ENCODE peak calls at places on chromosomes 13 and 19, in seven cellular contexts. I is neuronal stem cell, J is IMR-90, P is mesendoderm, Q is H9, F is trophoblast cell, E is H1. H is an unnamed sample.

GRCh38 chr13:73429691-73430090 is 370.9 kb downstream of the KLF5 start:
- DNase-seq in Q (no peak), P (peak; percentile 50), I (no peak), J (peak; percentile 33), E (no peak), F (peak; percentile 75), H (peak; percentile 22)

GRCh38 chr19:50214699-50215543 is 11.5 kb downstream of the MYH14 start:
- DNase-seq in J (no peak), F (no peak), P (peak; percentile 37), Q (no peak), E (peak; percentile 53), I (no peak), H (no peak)

GRCh38 chr19:1837625-1838105 is 10.6 kb downstream of the REXO1 start:
- DNase-seq in P (peak; percentile 58), Q (peak; percentile 76), E (peak; percentile 98), J (no peak), I (no peak), F (peak; percentile 79), H (no peak)

GRCh38 chr19:35903550-35904179 is 1.3 kb downstream of the HCST start:
- DNase-seq in P (peak; percentile 93), I (no peak), Q (peak; percentile 91), J (peak; percentile 73), F (peak; percentile 97), E (peak; percentile 78), H (peak; percentile 83)

GRCh38 chr13:33207616-33207964 is 78.0 kb downstream of the STARD13 start:
- DNase-seq in P (no peak), F (peak; percentile 35), I (no peak), J (peak; percentile 98), Q (no peak), E (no peak), H (peak; percentile 93)

GRCh38 chr13:72061613-72062012 is 194.6 kb upstream of the DACH1 start:
- DNase-seq in F (no peak), J (no peak), P (no peak), E (no peak), Q (no peak), I (no peak), H (peak; percentile 1)

GRCh38 chr19:33947565-33947964 is 150.9 kb downstream of the KCTD15 start:
- DNase-seq in P (no peak), E (no peak), I (no peak), Q (no peak), F (peak; percentile 12), J (no peak), H (no peak)

GRCh38 chr19:42563352-42564210 is 31.1 kb downstream of the CEACAM8 start:
- DNase-seq in J (peak; percentile 39), F (peak; percentile 68), Q (peak; percentile 61), E (no peak), I (peak; percentile 20), P (peak; percentile 76), H (peak; percentile 32)

GRCh38 chr13:112057736-112058518 is 9.0 kb upstream of the SOX1 start:
- DNase-seq in F (no peak), J (no peak), Q (peak; percentile 56), I (no peak), E (peak; percentile 61), P (no peak), H (no peak)

GRCh38 chr13:114068723-114069322 is 63.6 kb downstream of the RASA3 start:
- DNase-seq in J (peak; percentile 77), Q (no peak), F (peak; percentile 27), I (no peak), P (peak; percentile 81), E (no peak), H (peak; percentile 86)

GRCh38 chr19:3249408-3249807 is 24.9 kb downstream of the CELF5 start:
- DNase-seq in F (no peak), I (no peak), Q (peak; percentile 57), E (peak; percentile 63), J (no peak), P (peak; percentile 30), H (no peak)

GRCh38 chr13:47289578-47289977 is 392.7 kb upstream of the HTR2A start:
- DNase-seq in E (no peak), P (no peak), J (no peak), F (peak; percentile 2), Q (no peak), I (peak; percentile 6), H (no peak)

GRCh38 chr13:97030705-97031452 is 36.6 kb upstream of the OXGR1 start:
- DNase-seq in E (no peak), F (peak; percentile 88), Q (no peak), J (peak; percentile 61), I (peak; percentile 8), P (peak; percentile 67), H (peak; percentile 63)

GRCh38 chr13:101025519-101025918 is 350.9 kb upstream of the TMTC4 start:
- DNase-seq in J (no peak), E (no peak), F (no peak), P (no peak), I (no peak), Q (no peak), H (no peak)

GRCh38 chr19:18097217-18097992 is at the start of gene MAST3:
- DNase-seq in J (peak; percentile 67), Q (peak; percentile 92), P (peak; percentile 86), I (peak; percentile 53), E (peak; percentile 93), F (peak; percentile 92), H (peak; percentile 77)

GRCh38 chr19:42289556-42290041 is 12.3 kb upstream of the PRR19 start:
- DNase-seq in J (no peak), Q (no peak), P (no peak), E (no peak), I (no peak), F (no peak), H (no peak)

GRCh38 chr13:101267656-101268055 is 148.7 kb downstream of the NALCN start:
- DNase-seq in E (no peak), F (no peak), P (no peak), J (no peak), I (no peak), Q (no peak), H (no peak)

DNA sequence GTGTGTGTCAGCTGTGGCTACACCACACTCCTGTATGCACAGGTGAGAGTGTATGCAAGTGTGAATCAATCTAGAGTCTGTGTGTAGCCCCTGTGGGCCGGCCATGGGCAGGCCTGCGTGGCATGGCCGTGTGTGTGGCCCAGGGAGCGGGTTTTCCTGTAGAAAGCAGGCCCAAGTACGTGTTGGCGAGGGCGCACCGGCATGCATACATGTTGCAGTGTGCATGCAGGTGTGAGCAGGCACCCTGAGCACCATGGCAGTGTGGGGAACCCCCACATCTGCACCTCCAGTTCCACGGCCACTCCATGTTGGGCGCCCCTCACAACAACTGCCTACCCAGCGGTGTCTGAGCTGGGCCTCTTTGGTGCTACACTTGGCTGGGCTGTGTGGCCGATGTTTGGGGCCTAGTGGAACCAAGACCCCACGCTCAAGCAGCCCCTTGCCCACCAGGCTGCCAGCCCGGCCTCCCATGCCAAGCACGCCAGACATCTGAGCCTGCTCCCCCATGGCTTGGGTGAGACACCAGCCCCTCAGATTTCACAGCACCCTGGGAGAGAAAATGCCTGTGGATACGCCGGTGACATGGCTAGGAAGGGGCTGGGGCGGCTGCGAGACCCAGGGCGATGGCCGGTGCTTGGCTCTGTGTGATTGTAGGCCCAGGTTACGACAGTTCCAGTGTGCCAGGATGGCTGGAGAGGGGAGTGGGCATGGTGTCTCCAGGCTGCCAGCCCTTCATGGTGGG is 2.1 kb downstream of the NFIX start:
- DNase-seq in E (no peak), P (no peak), F (no peak), J (no peak), Q (no peak), I (no peak), H (no peak)
- H3K9ac ChIP-seq in E (no peak overlapping the region), P (no peak overlapping the region), F (no peak overlapping the region), J (peak overlapping the region; percentile 57), Q (no peak overlapping the region), I (no peak overlapping the region), H (peak overlapping the region; percentile 95)

DNA sequence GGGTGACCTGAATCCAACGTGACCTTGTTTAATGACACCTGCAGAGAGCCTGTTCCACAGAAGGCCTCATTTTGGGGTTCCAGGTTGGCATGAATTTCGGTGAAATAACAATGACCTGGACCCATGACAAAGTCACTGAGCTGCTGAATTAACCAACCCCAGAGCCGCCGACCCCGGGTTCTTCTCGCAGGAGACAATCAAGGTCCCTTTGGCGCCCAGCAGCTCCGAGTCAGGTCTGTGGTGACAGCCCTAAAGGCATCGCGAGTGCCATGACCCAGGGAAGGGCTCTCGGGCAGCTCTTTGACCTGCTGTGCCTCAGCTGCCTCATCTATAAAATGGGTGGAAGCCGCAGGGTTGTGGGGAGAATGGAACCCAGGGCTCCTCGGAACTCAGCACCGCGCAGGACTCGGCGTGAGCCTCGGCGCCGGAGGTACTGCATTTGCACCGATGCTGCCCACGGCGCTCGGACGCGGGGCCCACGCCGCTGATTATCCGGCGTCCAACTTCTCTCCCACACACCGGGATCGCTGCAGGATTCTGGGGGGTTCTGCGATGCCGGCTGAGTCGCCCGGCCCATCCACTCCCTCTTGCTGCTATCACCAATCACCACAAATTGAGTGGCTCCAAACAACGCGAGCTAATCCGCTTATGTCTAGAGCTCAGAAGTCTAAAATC is 5.7 kb downstream of the SHC2 start:
- DNase-seq in Q (no peak), E (no peak), I (no peak), P (no peak), J (no peak), F (no peak), H (no peak)
- H2BK5ac ChIP-seq in Q (no peak overlapping the region), E (no peak overlapping the region), I (no peak overlapping the region), P (no peak overlapping the region), J (no peak overlapping the region), F (no peak overlapping the region), H (no peak overlapping the region)

DNA sequence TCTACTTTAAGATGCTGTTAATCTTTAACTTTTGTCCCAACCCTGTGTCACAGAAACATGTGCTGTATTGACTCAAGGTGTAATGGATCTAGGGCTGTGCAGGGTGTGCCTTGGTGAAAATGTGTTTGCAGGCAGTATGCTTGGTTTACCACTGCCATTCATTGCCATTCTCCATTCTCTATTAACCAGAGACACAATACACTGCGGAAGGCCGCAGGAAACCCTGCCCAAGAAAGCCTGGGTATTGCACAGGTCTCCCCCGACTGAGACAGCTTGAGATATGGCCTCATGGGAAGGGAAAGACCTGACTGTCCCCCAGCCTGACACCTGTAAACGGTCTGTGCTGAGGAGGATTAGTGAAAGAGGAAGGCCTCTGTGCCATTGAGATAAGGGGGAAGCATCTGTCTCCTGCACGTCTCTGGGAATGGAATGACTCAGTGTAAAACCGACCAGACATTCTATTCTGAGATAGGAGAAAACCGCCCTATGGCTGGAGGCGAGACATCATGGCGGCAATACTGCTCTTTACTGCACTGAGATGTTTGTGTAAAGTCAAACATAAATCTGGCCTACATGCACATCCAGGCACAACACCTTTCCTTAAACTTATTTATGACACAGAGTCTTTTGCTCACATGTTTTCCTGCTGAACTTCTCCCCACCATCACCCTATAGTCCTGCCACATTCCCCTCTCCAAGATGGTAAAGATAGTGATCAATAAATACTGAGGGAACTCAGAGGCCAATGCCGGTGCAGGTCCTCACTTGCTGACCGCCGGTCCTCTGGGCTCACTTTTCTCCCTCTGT is 13.1 kb upstream of the ZNF888 start:
- DNase-seq in E (no peak), Q (no peak), P (no peak), J (no peak), F (peak; percentile 55), I (no peak), H (no peak)
- H3K9ac ChIP-seq in E (no peak overlapping the region), Q (no peak overlapping the region), P (no peak overlapping the region), J (no peak overlapping the region), F (no peak overlapping the region), I (no peak overlapping the region), H (no peak overlapping the region)

DNA sequence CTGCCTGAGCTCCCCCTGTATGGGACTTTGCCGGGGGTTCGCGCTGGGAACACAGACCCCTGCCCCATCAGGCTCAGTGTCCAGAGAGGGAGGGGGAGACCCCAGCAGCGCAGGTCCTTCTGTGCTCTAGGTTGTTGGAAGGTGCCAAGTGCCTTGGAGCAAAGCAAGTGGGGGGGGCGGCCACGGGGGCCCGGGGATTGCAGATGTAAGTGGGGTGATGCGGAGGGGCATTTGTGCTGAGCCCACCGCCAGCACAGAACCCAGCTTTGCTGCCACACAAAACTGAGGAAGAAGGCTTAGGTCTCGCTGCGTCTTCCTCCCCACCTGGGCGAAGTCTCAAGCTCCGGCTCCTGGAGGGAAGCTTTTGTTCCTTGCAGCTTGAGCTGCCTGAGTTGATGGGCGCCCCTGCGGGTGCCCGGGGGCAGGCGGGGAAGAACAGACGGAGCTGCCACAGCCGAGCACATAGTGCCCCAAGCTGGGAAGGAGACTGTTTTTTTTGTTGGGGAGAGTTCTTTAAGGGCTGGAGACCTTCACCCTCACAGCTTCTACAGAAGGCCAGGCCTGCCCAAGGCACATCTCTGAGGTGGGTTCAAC is 1.5 kb upstream of the NTN5 start:
- DNase-seq in J (no peak), F (no peak), P (no peak), I (no peak), Q (peak; percentile 65), E (peak; percentile 58), H (no peak)
- H2BK5ac ChIP-seq in J (no peak overlapping the region), F (no peak overlapping the region), P (no peak overlapping the region), I (peak overlapping the region; percentile 43), Q (no peak overlapping the region), E (peak overlapping the region; percentile 91), H (no peak overlapping the region)